ENCODE peak calls at places on chromosomes 16 and 17, in seven cellular contexts. B is neural progenitor cell, H is mesenchymal stem cell, D is AG04450, Y is GM10248, O is GM06990, I is amniotic stem cell. V is an unnamed sample.

GRCh38 chr17:82846061-82846691 is 6.4 kb upstream of the ZNF750 start:
- DNase-seq in B (no peak), H (no peak), D (no peak), Y (no peak), O (no peak), I (no peak), V (no peak)

GRCh38 chr16:3029499-3030127 is 5.8 kb downstream of the THOC6 start:
- DNase-seq in B (no peak), H (no peak), D (no peak), Y (no peak), O (peak), I (no peak), V (peak)

GRCh38 chr16:89408315-89408714 is 82.0 kb downstream of the ANKRD11 start:
- DNase-seq in B (no peak), H (no peak), D (no peak), Y (no peak), O (no peak), I (no peak), V (no peak)

GRCh38 chr16:62853887-62854286 is 817.6 kb upstream of the CDH8 start:
- DNase-seq in B (no peak), H (no peak), D (no peak), Y (no peak), O (no peak), I (no peak), V (no peak)

GRCh38 chr16:50271148-50272041 is 5.0 kb downstream of the ADCY7 start:
- DNase-seq in B (no peak), H (no peak), D (no peak), Y (no peak), O (no peak), I (no peak), V (peak)

GRCh38 chr16:85583491-85584181 is 29.5 kb upstream of the GSE1 start:
- DNase-seq in B (peak), H (peak), D (peak), Y (no peak), O (no peak), I (no peak), V (peak)

GRCh38 chr16:10885246-10885645 is 8.2 kb downstream of the CIITA start:
- DNase-seq in B (no peak), H (no peak), D (no peak), Y (no peak), O (no peak), I (no peak), V (no peak)

GRCh38 chr16:35751191-35751941 is 2292.0 kb downstream of the TP53TG3F start:
- DNase-seq in B (no peak), H (no peak), D (no peak), Y (no peak), O (no peak), I (no peak), V (no peak)

GRCh38 chr17:54903375-54903774 is 2.7 kb downstream of the TOM1L1 start:
- DNase-seq in B (no peak), H (no peak), D (no peak), Y (no peak), O (no peak), I (no peak), V (no peak)

GRCh38 chr16:7561908-7562405 is 229.3 kb downstream of the RBFOX1 start:
- DNase-seq in B (no peak), H (no peak), D (no peak), Y (no peak), O (no peak), I (no peak), V (no peak)

GRCh38 chr17:50266384-50267073 is 7.7 kb upstream of the TMEM92 start:
- DNase-seq in B (no peak), H (peak), D (peak), Y (no peak), O (no peak), I (peak), V (peak)

GRCh38 chr17:58330997-58331814 is 2.6 kb upstream of the TSPOAP1 start:
- DNase-seq in B (no peak), H (no peak), D (no peak), Y (no peak), O (peak), I (no peak), V (peak)

GRCh38 chr16:56625943-56626654 is 518 bp downstream of the MT1E start:
- DNase-seq in B (no peak), H (peak), D (no peak), Y (no peak), O (no peak), I (no peak), V (peak)

GRCh38 chr17:11899494-11899893 is 97.8 kb downstream of the ZNF18 start:
- DNase-seq in B (peak), H (no peak), D (no peak), Y (no peak), O (no peak), I (no peak), V (no peak)

GRCh38 chr17:49277638-49278037 is 47.1 kb upstream of the PHOSPHO1 start:
- DNase-seq in B (no peak), H (no peak), D (no peak), Y (no peak), O (no peak), I (no peak), V (peak)

GRCh38 chr16:3690991-3691720 is 26.2 kb downstream of the TRAP1 start:
- DNase-seq in B (no peak), H (peak), D (no peak), Y (no peak), O (no peak), I (no peak), V (no peak)

GRCh38 chr16:67372664-67373063 is 20.6 kb downstream of the TPPP3 start:
- DNase-seq in B (no peak), H (peak), D (no peak), Y (no peak), O (no peak), I (no peak), V (peak)

GRCh38 chr16:77986021-77986420 is 36.3 kb upstream of the CLEC3A start:
- DNase-seq in B (no peak), H (no peak), D (no peak), Y (no peak), O (no peak), I (no peak), V (no peak)

GRCh38 chr16:66036162-66036561 is 330.3 kb upstream of the CDH5 start:
- DNase-seq in B (no peak), H (peak), D (no peak), Y (no peak), O (no peak), I (no peak), V (no peak)

GRCh38 chr16:84749072-84749471 is 49.3 kb downstream of the USP10 start:
- DNase-seq in B (no peak), H (no peak), D (no peak), Y (no peak), O (no peak), I (no peak), V (no peak)

GRCh38 chr16:22313876-22314470 is 16.8 kb downstream of the POLR3E start:
- DNase-seq in B (no peak), H (no peak), D (no peak), Y (no peak), O (no peak), I (no peak), V (no peak)

GRCh38 chr17:41555105-41555887 is 16.6 kb downstream of the KRT9 start:
- DNase-seq in B (peak), H (no peak), D (no peak), Y (no peak), O (no peak), I (no peak), V (peak)

GRCh38 chr16:61946019-61946418 is 90.2 kb downstream of the CDH8 start:
- DNase-seq in B (no peak), H (no peak), D (no peak), Y (no peak), O (no peak), I (no peak), V (no peak)

GRCh38 chr16:67514382-67514828 is 14.2 kb upstream of the RIPOR1 start:
- DNase-seq in B (peak), H (peak), D (peak), Y (peak), O (peak), I (peak), V (peak)

GRCh38 chr16:55478827-55479559 is at the start of gene MMP2:
- DNase-seq in B (peak), H (peak), D (no peak), Y (no peak), O (no peak), I (peak), V (peak)

GRCh38 chr17:71987634-71988033 is 133.2 kb upstream of the SOX9 start:
- DNase-seq in B (no peak), H (no peak), D (no peak), Y (no peak), O (no peak), I (no peak), V (no peak)

GRCh38 chr17:9255838-9256237 is 234.5 kb downstream of the NTN1 start:
- DNase-seq in B (no peak), H (no peak), D (no peak), Y (no peak), O (no peak), I (no peak), V (no peak)

GRCh38 chr16:4700380-4700996 is 7.1 kb downstream of the NUDT16L1 start:
- DNase-seq in B (no peak), H (no peak), D (no peak), Y (no peak), O (no peak), I (no peak), V (no peak)